ENCODE peak calls at places on chromosome 5, in nine cellular contexts. F is spleen; A is fibroblast of lung; O is PC-3; T is thyroid gland; N is astrocyte; R is psoas muscle; B is CD8-positive, alpha-beta T cell; U is adrenal gland. D is an unnamed sample. For H3K36me3 and H3K4me1, the result is how much of the 10 kb centered on the place peaks cover.

GRCh38 chr5:125331987-125332628 is 585.7 kb upstream of the ZNF608 start:
- DNase-seq in F (no peak), O (no peak), B (no peak), U (no peak), T (no peak), A (no peak), R (no peak), N (no peak), D (no peak)

GRCh38 chr5:66113160-66113559 is 30.9 kb upstream of the SREK1 start:
- DNase-seq in O (peak), N (peak), T (no peak), R (no peak), F (no peak), A (peak), U (no peak), B (no peak), D (no peak)

GRCh38 chr5:2239237-2239910 is 356.6 kb upstream of the IRX4 start:
- DNase-seq in T (no peak), A (no peak), O (no peak), R (no peak), B (no peak), U (no peak), N (no peak), F (no peak), D (no peak)

GRCh38 chr5:11273180-11273882 is 512.3 kb upstream of the DAP start:
- DNase-seq in N (peak), U (no peak), F (no peak), R (no peak), T (no peak), A (peak), O (peak), B (no peak), D (no peak)

GRCh38 chr5:168695436-168695835 is 116.3 kb upstream of the PANK3 start:
- DNase-seq in U (no peak), O (no peak), T (no peak), B (no peak), N (no peak), A (no peak), R (no peak), F (no peak), D (no peak)

GRCh38 chr5:145925353-145925752 is 11.0 kb upstream of the SH3RF2 start:
- DNase-seq in B (no peak), F (no peak), T (no peak), A (peak), R (no peak), U (no peak), N (peak), O (peak), D (no peak)

GRCh38 chr5:157167219-157167621 is 1.2 kb upstream of the GARIN3 start:
- DNase-seq in T (no peak), R (no peak), O (no peak), U (no peak), A (peak), F (no peak), B (no peak), N (peak), D (no peak)

GRCh38 chr5:140855772-140856674 is at the start of gene PCDHA10:
- DNase-seq in N (no peak), O (no peak), F (no peak), U (no peak), B (no peak), T (peak), R (no peak), A (no peak), D (no peak)

GRCh38 chr5:56812110-56812509 is 3.2 kb upstream of the MAP3K1 start:
- DNase-seq in N (no peak), O (no peak), A (peak), B (no peak), U (no peak), R (no peak), F (no peak), T (no peak), D (no peak)

GRCh38 chr5:172906436-172906835 is 52.8 kb upstream of the RPL26L1 start:
- DNase-seq in F (no peak), T (no peak), B (no peak), U (no peak), R (no peak), N (peak), A (peak), O (no peak), D (no peak)

GRCh38 chr5:173697931-173698579 is 81.6 kb upstream of the BOD1 start:
- DNase-seq in O (no peak), A (no peak), F (no peak), U (no peak), B (no peak), N (no peak), T (no peak), R (no peak), D (no peak)

GRCh38 chr5:59722875-59723274 is 170.7 kb downstream of the PDE4D start:
- DNase-seq in T (no peak), A (peak), B (no peak), R (no peak), U (no peak), N (peak), F (no peak), O (peak), D (no peak)

GRCh38 chr5:96783326-96783725 is 24.4 kb downstream of the ERAP1 start:
- DNase-seq in T (no peak), F (no peak), B (no peak), O (no peak), R (no peak), A (no peak), U (no peak), N (no peak), D (no peak)
- H3K36me3 ChIP-seq in T (under half), F (half or more), B (half or more), O (under half), R (under half), A (under half), U (under half), N (under half), D (under half)

DNA sequence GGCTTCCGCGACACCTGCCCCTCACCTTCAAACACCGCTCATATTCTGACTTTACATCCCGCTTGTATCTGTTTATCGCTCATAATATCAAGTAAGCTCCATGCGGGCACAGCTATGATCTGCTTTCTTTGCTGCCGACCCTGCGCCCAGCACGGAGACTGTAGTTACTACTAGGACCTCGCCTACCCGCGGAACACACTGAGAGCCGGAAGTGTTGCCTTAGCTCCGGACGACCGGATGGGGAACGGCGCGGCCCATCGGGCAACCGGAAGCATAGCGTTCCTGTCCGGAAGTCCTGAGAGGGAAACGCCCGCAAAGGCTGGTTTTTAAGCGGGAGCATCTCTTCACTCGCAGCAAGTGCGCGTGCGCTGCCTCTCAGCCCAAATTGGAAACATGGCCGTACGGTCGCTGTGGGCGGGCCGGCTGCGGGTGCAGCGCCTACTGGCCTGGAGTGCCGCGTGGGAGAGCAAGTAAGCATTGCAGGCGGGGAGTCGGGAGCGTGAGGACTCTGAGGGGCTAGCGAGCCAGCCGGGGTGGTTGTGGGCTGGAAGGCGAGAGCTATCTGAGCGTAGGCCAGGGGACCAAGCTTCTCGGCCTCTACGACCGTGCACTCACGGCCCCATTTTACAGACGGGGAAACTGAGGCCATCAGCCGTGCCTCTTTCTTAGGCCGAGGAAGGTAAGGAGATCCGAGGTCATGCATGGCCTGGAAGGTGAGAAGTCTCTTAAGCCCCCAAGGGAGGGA is at the start of gene GRPEL2:
- DNase-seq in A (peak), U (peak), B (peak), T (peak), F (peak), N (peak), O (peak), R (peak), D (peak)
- H3K4me1 ChIP-seq in A (under half), U (under half), B (half or more), T (under half), F (under half), N (under half), O (under half), R (under half), D (under half)

GRCh38 chr5:84088996-84089395 is 295.7 kb downstream of the EDIL3 start:
- DNase-seq in T (no peak), F (no peak), O (peak), A (peak), R (no peak), N (peak), B (no peak), U (peak), D (no peak)
- TF ChIP-seq CTCF in T (no peak), F (no peak), O (peak), A (peak), R (no peak), N (peak), B (no peak), U (no peak), D (no peak)

DNA sequence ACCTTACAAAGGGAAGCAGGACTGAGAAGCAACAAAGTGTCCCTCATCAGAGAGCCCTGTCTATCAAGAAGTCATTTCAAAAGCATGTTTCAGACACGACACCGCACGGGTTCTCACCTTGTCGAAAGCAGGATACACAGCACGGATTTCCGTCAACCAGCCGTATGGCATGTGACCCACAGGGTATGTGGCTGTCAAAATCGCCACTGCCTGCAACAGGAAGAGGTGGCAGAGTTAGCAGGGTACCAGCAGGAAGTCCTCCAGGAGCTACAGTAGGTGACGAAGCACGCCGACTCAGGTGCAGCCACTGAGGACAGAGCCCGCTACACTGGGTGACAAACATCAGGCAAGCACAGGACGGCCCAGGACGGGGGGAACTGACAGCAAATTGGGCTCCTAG is 81.2 kb downstream of the OTULIN start:
- DNase-seq in B (peak), A (no peak), N (no peak), F (peak), U (no peak), R (no peak), O (no peak), T (no peak), D (no peak)
- H3K36me3 ChIP-seq in B (under half), A (under half), N (under half), F (under half), U (under half), R (under half), O (under half), T (under half), D (under half)

DNA sequence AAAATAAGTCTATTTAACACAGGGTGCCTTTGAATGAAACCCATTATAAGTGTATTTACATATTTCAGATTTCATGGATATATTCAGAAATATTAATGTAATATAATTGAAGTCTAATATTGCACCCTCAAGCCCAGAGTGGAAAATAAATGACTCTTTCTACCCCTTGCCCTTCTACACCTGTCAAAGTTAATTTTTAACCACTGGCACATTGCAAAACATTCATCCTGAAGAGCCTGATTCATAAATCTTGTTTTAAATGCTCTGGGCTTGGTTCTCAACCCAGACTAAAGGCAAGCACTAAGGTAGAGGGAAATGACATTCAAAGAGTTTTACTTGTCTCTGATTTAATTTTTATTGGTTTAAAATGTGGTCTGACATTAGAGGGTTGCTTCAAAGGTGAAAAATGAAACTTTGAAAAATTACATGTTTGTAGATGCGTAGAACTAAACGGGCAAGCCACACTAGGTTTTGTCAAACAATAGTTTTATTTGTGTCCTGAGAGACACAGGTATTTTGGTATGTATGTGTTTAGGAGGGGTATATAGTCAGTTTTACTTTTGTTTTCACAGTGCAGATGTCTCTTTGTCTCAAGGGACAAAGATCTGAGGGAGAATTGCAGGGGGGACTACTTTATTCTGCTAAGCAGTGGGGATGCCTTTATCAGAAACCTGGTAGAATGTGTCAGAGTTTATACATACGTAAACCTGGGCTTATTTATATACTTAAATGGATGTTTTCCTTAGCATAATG is 69.7 kb downstream of the PIK3R1 start:
- DNase-seq in F (no peak), N (no peak), U (no peak), A (no peak), R (no peak), O (no peak), B (no peak), T (no peak), D (no peak)
- H3K4me1 ChIP-seq in F (under half), N (under half), U (under half), A (under half), R (under half), O (under half), B (half or more), T (under half), D (under half)

GRCh38 chr5:142694092-142694856 is 8.4 kb upstream of the FGF1 start:
- DNase-seq in A (no peak), O (no peak), F (no peak), N (no peak), T (no peak), U (no peak), R (no peak), B (no peak), D (no peak)
- TF ChIP-seq CTCF in A (no peak), O (no peak), F (no peak), N (no peak), T (no peak), U (no peak), R (no peak), B (no peak), D (no peak)

GRCh38 chr5:170378740-170379139 is 10.4 kb downstream of the KCNMB1 start:
- DNase-seq in T (no peak), B (no peak), A (no peak), O (no peak), R (no peak), U (no peak), F (no peak), N (no peak), D (no peak)

GRCh38 chr5:170382790-170383189 is 6.4 kb downstream of the KCNMB1 start:
- DNase-seq in O (no peak), N (no peak), A (no peak), B (no peak), R (no peak), U (no peak), T (no peak), F (no peak), D (no peak)

GRCh38 chr5:170386743-170387142 is 2.4 kb downstream of the KCNMB1 start:
- DNase-seq in A (no peak), R (no peak), T (no peak), O (no peak), N (no peak), F (no peak), U (no peak), B (no peak), D (no peak)

GRCh38 chr5:170380361-170380951 is 8.7 kb downstream of the KCNMB1 start:
- DNase-seq in T (no peak), U (no peak), R (no peak), O (peak), N (no peak), A (no peak), B (no peak), F (no peak), D (no peak)

DNA sequence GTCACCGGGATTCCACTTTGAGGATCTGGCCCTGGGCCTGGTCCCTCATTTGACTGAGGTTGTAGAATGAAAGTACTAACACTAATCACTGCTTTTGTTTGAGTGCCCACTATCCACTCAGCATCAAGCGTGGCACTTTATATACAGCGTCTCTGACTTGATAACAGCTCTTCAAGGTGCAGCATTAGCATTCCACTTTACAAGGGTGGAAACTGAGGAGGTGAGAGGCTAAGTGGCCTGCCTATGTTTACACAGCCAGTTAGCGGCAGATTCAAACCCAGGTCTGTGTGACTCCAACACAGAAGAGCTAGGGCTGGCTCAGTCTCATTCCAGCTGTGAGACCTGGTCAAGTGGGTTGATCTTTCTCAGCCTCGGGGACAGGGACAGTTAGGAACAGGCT is 5.9 kb downstream of the KCNMB1 start:
- DNase-seq in T (no peak), A (no peak), R (no peak), B (no peak), O (no peak), F (no peak), U (no peak), N (no peak), D (no peak)
- H3K36me3 ChIP-seq in T (under half), A (under half), R (under half), B (under half), O (under half), F (under half), U (under half), N (under half), D (under half)

DNA sequence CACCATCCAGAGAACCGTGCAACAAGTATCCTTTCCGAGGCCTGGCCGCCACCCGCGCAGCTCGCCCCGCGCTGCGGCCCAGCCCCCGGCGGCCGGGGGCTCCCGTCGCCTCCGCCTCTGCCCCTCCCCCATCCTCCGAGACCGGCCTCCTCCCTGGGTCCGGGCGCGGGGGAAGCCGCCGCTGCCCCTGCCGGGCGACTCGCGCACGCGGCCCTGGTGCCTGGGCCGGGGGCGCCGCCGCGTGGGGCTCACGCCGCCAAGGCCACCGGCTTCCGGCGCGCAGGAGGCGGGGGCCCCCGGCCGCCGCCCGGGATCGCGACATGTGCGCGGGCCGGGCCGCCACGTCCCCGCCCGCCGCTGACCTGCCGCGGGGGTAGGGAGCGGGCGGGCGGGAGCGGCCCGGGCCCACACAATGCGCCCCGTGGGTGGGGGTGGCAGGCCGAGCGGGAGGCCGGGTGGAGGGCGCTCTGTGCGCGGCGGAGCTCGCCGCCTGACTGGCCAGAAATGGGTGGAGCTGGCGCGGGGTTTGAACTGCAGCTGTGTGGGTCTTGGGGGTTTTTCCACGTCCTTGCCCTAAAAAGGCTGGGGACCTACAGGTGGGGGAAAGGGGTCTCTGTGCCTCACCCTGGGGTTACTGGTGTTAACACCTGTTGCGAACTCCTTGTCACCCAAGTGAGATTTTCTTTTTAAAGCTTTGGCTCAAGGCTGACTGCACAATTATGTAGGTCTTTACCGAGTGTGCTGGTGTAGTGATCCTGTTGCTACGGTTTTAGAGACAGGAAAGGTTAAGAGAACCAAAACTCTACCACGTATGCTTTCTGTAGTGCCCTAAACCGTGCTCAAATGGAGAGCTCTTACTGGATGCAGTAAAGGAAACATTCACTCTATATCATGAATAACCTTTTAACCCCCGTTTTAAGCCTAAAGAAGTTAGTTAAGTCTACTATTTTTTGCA is 32.3 kb downstream of the TNPO1 start:
- DNase-seq in R (peak), O (peak), F (peak), A (peak), U (peak), N (no peak), B (peak), T (peak), D (peak)
- H3K4me1 ChIP-seq in R (half or more), O (under half), F (under half), A (under half), U (half or more), N (under half), B (under half), T (half or more), D (under half)